ENCODE peak calls at places on chromosomes 5 and 9, in five cellular contexts. One of them, this sample, is unnamed.

GRCh38 chr5:87282254-87282653 is 14.6 kb downstream of the RASA1 start:
- DNase-seq in NCI-H748 treated with DMSO at 0.1 percent for 48 hours: no peak
- DNase-seq in neuronal stem cell: no peak
- DNase-seq in cardiac fibroblast: no peak
- DNase-seq in skeletal muscle cell: no peak
- DNase-seq in this sample: no peak

GRCh38 chr5:78586251-78586650 is 62.3 kb downstream of the LHFPL2 start:
- DNase-seq in skeletal muscle cell: peak
- DNase-seq in neuronal stem cell: no peak
- DNase-seq in cardiac fibroblast: peak
- DNase-seq in NCI-H748 treated with DMSO at 0.1 percent for 48 hours: no peak
- DNase-seq in this sample: no peak

GRCh38 chr9:22992781-22993180 is 546.2 kb downstream of the DMRTA1 start:
- DNase-seq in NCI-H748 treated with DMSO at 0.1 percent for 48 hours: no peak
- DNase-seq in neuronal stem cell: no peak
- DNase-seq in skeletal muscle cell: no peak
- DNase-seq in cardiac fibroblast: no peak
- DNase-seq in this sample: no peak

GRCh38 chr5:170173227-170173626 is 59.6 kb upstream of the C5orf58 start:
- DNase-seq in NCI-H748 treated with DMSO at 0.1 percent for 48 hours: no peak
- DNase-seq in skeletal muscle cell: no peak
- DNase-seq in cardiac fibroblast: peak
- DNase-seq in neuronal stem cell: no peak
- DNase-seq in this sample: no peak

GRCh38 chr5:41835625-41836024 is 34.6 kb downstream of the OXCT1 start:
- DNase-seq in cardiac fibroblast: peak
- DNase-seq in NCI-H748 treated with DMSO at 0.1 percent for 48 hours: no peak
- DNase-seq in neuronal stem cell: peak
- DNase-seq in skeletal muscle cell: peak
- DNase-seq in this sample: no peak

GRCh38 chr5:72608297-72608696 is 101.1 kb upstream of the ZNF366 start:
- DNase-seq in neuronal stem cell: no peak
- DNase-seq in NCI-H748 treated with DMSO at 0.1 percent for 48 hours: no peak
- DNase-seq in skeletal muscle cell: peak
- DNase-seq in cardiac fibroblast: peak
- DNase-seq in this sample: no peak

GRCh38 chr9:33404782-33405362 is 2.5 kb upstream of the AQP7 start:
- DNase-seq in neuronal stem cell: no peak
- DNase-seq in skeletal muscle cell: no peak
- DNase-seq in cardiac fibroblast: no peak
- DNase-seq in NCI-H748 treated with DMSO at 0.1 percent for 48 hours: no peak
- DNase-seq in this sample: no peak

GRCh38 chr5:138065102-138065501 is 18.7 kb upstream of the WNT8A start:
- DNase-seq in neuronal stem cell: no peak
- DNase-seq in cardiac fibroblast: no peak
- DNase-seq in NCI-H748 treated with DMSO at 0.1 percent for 48 hours: no peak
- DNase-seq in skeletal muscle cell: no peak
- DNase-seq in this sample: peak

GRCh38 chr5:120297621-120298020 is 166.5 kb upstream of the PRR16 start:
- DNase-seq in cardiac fibroblast: peak
- DNase-seq in skeletal muscle cell: no peak
- DNase-seq in NCI-H748 treated with DMSO at 0.1 percent for 48 hours: no peak
- DNase-seq in neuronal stem cell: no peak
- DNase-seq in this sample: no peak

GRCh38 chr5:142800776-142801494 is 30.8 kb downstream of the ARHGAP26 start:
- DNase-seq in skeletal muscle cell: no peak
- DNase-seq in cardiac fibroblast: no peak
- DNase-seq in neuronal stem cell: no peak
- DNase-seq in NCI-H748 treated with DMSO at 0.1 percent for 48 hours: no peak
- DNase-seq in this sample: no peak

GRCh38 chr5:78235289-78235688 is 59.2 kb downstream of the AP3B1 start:
- DNase-seq in skeletal muscle cell: no peak
- DNase-seq in neuronal stem cell: no peak
- DNase-seq in NCI-H748 treated with DMSO at 0.1 percent for 48 hours: no peak
- DNase-seq in cardiac fibroblast: peak
- DNase-seq in this sample: no peak

GRCh38 chr5:160887780-160888179 is 35.8 kb upstream of the ATP10B start:
- DNase-seq in skeletal muscle cell: no peak
- DNase-seq in neuronal stem cell: no peak
- DNase-seq in cardiac fibroblast: no peak
- DNase-seq in NCI-H748 treated with DMSO at 0.1 percent for 48 hours: peak
- DNase-seq in this sample: no peak

GRCh38 chr5:175652741-175653663 is 4.9 kb upstream of the HRH2 start:
- DNase-seq in neuronal stem cell: no peak
- DNase-seq in skeletal muscle cell: no peak
- DNase-seq in NCI-H748 treated with DMSO at 0.1 percent for 48 hours: no peak
- DNase-seq in cardiac fibroblast: no peak
- DNase-seq in this sample: no peak

GRCh38 chr5:134026521-134027202 is 21.9 kb upstream of the VDAC1 start:
- DNase-seq in neuronal stem cell: peak
- DNase-seq in skeletal muscle cell: no peak
- DNase-seq in NCI-H748 treated with DMSO at 0.1 percent for 48 hours: peak
- DNase-seq in cardiac fibroblast: peak
- DNase-seq in this sample: peak

GRCh38 chr9:128143409-128144238 is 5.6 kb upstream of the LCN2 start:
- DNase-seq in skeletal muscle cell: no peak
- DNase-seq in NCI-H748 treated with DMSO at 0.1 percent for 48 hours: no peak
- DNase-seq in neuronal stem cell: no peak
- DNase-seq in cardiac fibroblast: no peak
- DNase-seq in this sample: no peak

GRCh38 chr5:135266301-135266630 is 132.8 kb downstream of the MACROH2A1 start:
- DNase-seq in cardiac fibroblast: no peak
- DNase-seq in skeletal muscle cell: no peak
- DNase-seq in NCI-H748 treated with DMSO at 0.1 percent for 48 hours: no peak
- DNase-seq in neuronal stem cell: no peak
- DNase-seq in this sample: no peak